ENCODE peak calls at places on chromosomes 11 and 22, in seven cellular contexts. P is brain microvascular endothelial cell; Q is stimulated activated CD8-positive, alpha-beta memory T cell treated with anti-CD3 and anti-CD28 coated beads, Interleukin-2, amount 100 ng/mL, for 1 hour; I is dorsolateral prefrontal cortex; O is GM20000; D is psoas muscle; M is stimulated activated CD4-positive, alpha-beta T cell treated with anti-CD3 and anti-CD28 coated beads, Interleukin-4, amount 100 ng/mL, for 1 hour. H is an unnamed sample.

GRCh38 chr11:114705280-114706024 is 27.1 kb downstream of the NXPE2 start:
- DNase-seq in D (peak; percentile 36), M (no peak), Q (no peak), O (no peak), I (no peak), P (no peak), H (no peak)

GRCh38 chr11:104370478-104370877 is 206.5 kb upstream of the PDGFD start:
- DNase-seq in Q (no peak), O (no peak), D (no peak), M (no peak), P (no peak), I (no peak), H (no peak)

GRCh38 chr11:60252709-60253108 is 9.8 kb upstream of the MS4A4E start:
- DNase-seq in M (no peak), I (no peak), O (no peak), P (no peak), D (no peak), Q (no peak), H (no peak)

GRCh38 chr11:114056409-114056808 is 3.1 kb upstream of the ZBTB16 start:
- DNase-seq in M (no peak), I (no peak), O (no peak), P (no peak), Q (no peak), D (no peak), H (no peak)

GRCh38 chr11:119671561-119672015 is 57.4 kb downstream of the NECTIN1 start:
- DNase-seq in Q (no peak), O (no peak), I (peak; percentile 91), P (peak; percentile 8), D (no peak), M (no peak), H (no peak)

GRCh38 chr11:64022125-64022784 is 13.5 kb upstream of the FLRT1 start:
- DNase-seq in O (no peak), M (no peak), Q (no peak), P (no peak), D (no peak), I (no peak), H (no peak)

GRCh38 chr22:37571258-37571991 is 8.5 kb downstream of the LGALS2 start:
- DNase-seq in P (no peak), Q (no peak), O (no peak), M (no peak), D (no peak), I (no peak), H (no peak)

GRCh38 chr22:49659924-49660315 is 167.8 kb downstream of the BRD1 start:
- DNase-seq in I (no peak), D (no peak), M (no peak), O (no peak), P (no peak), Q (no peak), H (no peak)

GRCh38 chr11:128467610-128468041 is 119.7 kb downstream of the ETS1 start:
- DNase-seq in I (no peak), D (peak; percentile 49), Q (no peak), O (no peak), P (peak; percentile 100), M (peak; percentile 46), H (peak; percentile 21)

GRCh38 chr22:25942989-25943411 is 201.0 kb downstream of the MYO18B start:
- DNase-seq in O (no peak), Q (no peak), P (no peak), D (peak; percentile 61), M (no peak), I (peak; percentile 70), H (no peak)

GRCh38 chr22:41828516-41828915 is 4.4 kb upstream of the SREBF2 start:
- DNase-seq in I (no peak), M (no peak), D (no peak), Q (no peak), P (no peak), O (no peak), H (no peak)